ENCODE peak calls at places on chromosomes 6 and 20, in seven cellular contexts. T, D, W, M, G, K and H are unnamed samples.

GRCh38 chr20:50036703-50037102 is 53.9 kb downstream of the SNAI1 start:
- DNase-seq in T (no peak), D (no peak), W (no peak), M (no peak), G (no peak), K (no peak), H (no peak)

GRCh38 chr20:51494241-51495110 is 48.0 kb downstream of the NFATC2 start:
- DNase-seq in T (no peak), D (peak; percentile 41), W (no peak), M (no peak), G (peak; percentile 48), K (no peak), H (no peak)

GRCh38 chr6:134503542-134504281 is 185.8 kb upstream of the SGK1 start:
- DNase-seq in T (no peak), D (no peak), W (peak; percentile 46), M (no peak), G (no peak), K (no peak), H (no peak)

GRCh38 chr6:100144991-100145390 is 151.0 kb upstream of the MCHR2 start:
- DNase-seq in T (no peak), D (no peak), W (no peak), M (no peak), G (no peak), K (no peak), H (no peak)

GRCh38 chr6:152642578-152643375 is 5.6 kb upstream of the SYNE1 start:
- DNase-seq in T (no peak), D (no peak), W (no peak), M (peak; percentile 36), G (no peak), K (peak; percentile 27), H (no peak)

GRCh38 chr6:53986721-53987526 is 124.3 kb upstream of the MLIP start:
- DNase-seq in T (no peak), D (no peak), W (no peak), M (no peak), G (no peak), K (no peak), H (no peak)

GRCh38 chr6:132495604-132496079 is 17.3 kb downstream of the STX7 start:
- DNase-seq in T (no peak), D (no peak), W (no peak), M (no peak), G (no peak), K (no peak), H (no peak)

GRCh38 chr20:51574248-51575033 is 31.9 kb upstream of the NFATC2 start:
- DNase-seq in T (no peak), D (no peak), W (no peak), M (no peak), G (no peak), K (no peak), H (no peak)

GRCh38 chr6:43219119-43219518 is 10.2 kb downstream of the DNPH1 start:
- DNase-seq in T (no peak), D (no peak), W (no peak), M (no peak), G (no peak), K (no peak), H (no peak)

GRCh38 chr6:46733410-46733809 is 1.8 kb downstream of the PLA2G7 start:
- DNase-seq in T (no peak), D (no peak), W (no peak), M (no peak), G (no peak), K (no peak), H (no peak)

GRCh38 chr6:146542881-146543210 is 787 bp upstream of the RAB32 start:
- DNase-seq in T (no peak), D (no peak), W (no peak), M (no peak), G (no peak), K (no peak), H (no peak)

GRCh38 chr6:27840572-27840971 is 71.6 kb downstream of the OR2B2 start:
- DNase-seq in T (no peak), D (no peak), W (no peak), M (no peak), G (no peak), K (no peak), H (no peak)

GRCh38 chr6:68637782-68638181 is 2.7 kb downstream of the ADGRB3 start:
- DNase-seq in T (no peak), D (no peak), W (no peak), M (no peak), G (no peak), K (no peak), H (no peak)

GRCh38 chr20:38255389-38255788 is 5.1 kb downstream of the KIAA1755 start:
- DNase-seq in T (no peak), D (no peak), W (no peak), M (peak; percentile 55), G (no peak), K (no peak), H (no peak)

GRCh38 chr20:3248167-3248992 is 9.4 kb upstream of the SLC4A11 start:
- DNase-seq in T (no peak), D (peak; percentile 5), W (no peak), M (no peak), G (no peak), K (peak; percentile 15), H (no peak)

GRCh38 chr6:144895890-144896289 is 610.8 kb downstream of the UTRN start:
- DNase-seq in T (no peak), D (no peak), W (no peak), M (no peak), G (no peak), K (no peak), H (no peak)

GRCh38 chr6:85008311-85009015 is 244.1 kb upstream of the TBX18 start:
- DNase-seq in T (no peak), D (no peak), W (no peak), M (no peak), G (no peak), K (no peak), H (no peak)

GRCh38 chr20:33791959-33792597 is 19.1 kb upstream of the CHMP4B start:
- DNase-seq in T (peak; percentile 40), D (peak; percentile 42), W (no peak), M (peak; percentile 30), G (peak; percentile 20), K (no peak), H (peak; percentile 52)

GRCh38 chr20:10689385-10689784 is 15.6 kb upstream of the JAG1 start:
- DNase-seq in T (no peak), D (no peak), W (no peak), M (no peak), G (no peak), K (no peak), H (no peak)

DNA sequence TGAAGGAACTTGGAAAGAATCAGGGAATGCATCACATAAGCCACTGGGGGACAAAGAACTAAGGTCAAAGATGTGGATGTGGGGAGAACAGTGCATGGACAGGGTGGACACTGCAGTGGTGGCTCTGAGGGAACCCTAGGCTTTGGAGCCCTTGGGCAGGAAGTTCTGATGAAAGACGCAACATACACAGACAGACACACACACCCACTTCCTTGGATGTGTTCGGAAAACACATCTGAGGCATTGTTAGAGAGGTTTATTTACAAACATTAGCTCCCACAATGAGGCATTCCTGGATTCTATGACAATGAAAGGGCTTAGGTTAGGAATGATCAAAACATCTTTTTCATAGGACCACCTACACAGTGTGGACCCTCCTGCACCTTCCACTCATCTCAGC is 6.2 kb upstream of the METTL24 start:
- DNase-seq in T (no peak), D (no peak), W (no peak), M (no peak), G (no peak), K (no peak), H (no peak)
- H3K9me3 ChIP-seq in T (no peaks in the 10 kb centered on the region), D (no peaks in the 10 kb centered on the region), W (no peaks in the 10 kb centered on the region), M (no peaks in the 10 kb centered on the region), G (no peaks in the 10 kb centered on the region), K (peaks cover 6% of the 10 kb centered on the region), H (no peaks in the 10 kb centered on the region)

DNA sequence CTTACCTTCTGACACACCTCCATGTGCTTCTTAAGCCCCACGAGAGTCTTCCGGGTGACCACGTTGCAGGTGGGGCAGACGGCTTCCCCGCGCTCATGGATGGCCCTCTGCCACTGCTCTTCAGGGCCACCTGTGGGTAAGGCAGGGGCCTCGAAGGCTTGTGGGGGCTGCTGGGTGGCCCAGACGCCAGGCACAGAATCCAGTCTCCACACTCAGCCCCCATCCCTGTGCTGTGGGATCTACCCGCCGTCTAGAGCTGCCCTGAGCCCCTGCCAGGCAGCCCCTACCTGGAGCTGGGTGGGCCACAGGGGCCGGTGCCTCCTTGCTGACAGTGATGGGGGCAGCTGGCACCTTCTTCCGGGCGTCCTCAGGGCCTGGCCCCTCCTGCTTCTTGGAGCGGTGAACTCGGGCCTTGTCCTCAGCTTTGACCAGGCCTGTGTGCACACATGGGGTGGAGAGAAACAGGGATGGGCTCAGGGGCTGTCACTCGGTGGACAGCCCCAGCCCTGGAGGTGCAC is 5.9 kb downstream of the ZNF512B start:
- DNase-seq in T (no peak), D (no peak), W (no peak), M (no peak), G (no peak), K (no peak), H (no peak)
- H3K9me3 ChIP-seq in T (no peaks in the 10 kb centered on the region), D (no peaks in the 10 kb centered on the region), W (no peaks in the 10 kb centered on the region), M (no peaks in the 10 kb centered on the region), G (no peaks in the 10 kb centered on the region), K (no peaks in the 10 kb centered on the region), H (no peaks in the 10 kb centered on the region)

DNA sequence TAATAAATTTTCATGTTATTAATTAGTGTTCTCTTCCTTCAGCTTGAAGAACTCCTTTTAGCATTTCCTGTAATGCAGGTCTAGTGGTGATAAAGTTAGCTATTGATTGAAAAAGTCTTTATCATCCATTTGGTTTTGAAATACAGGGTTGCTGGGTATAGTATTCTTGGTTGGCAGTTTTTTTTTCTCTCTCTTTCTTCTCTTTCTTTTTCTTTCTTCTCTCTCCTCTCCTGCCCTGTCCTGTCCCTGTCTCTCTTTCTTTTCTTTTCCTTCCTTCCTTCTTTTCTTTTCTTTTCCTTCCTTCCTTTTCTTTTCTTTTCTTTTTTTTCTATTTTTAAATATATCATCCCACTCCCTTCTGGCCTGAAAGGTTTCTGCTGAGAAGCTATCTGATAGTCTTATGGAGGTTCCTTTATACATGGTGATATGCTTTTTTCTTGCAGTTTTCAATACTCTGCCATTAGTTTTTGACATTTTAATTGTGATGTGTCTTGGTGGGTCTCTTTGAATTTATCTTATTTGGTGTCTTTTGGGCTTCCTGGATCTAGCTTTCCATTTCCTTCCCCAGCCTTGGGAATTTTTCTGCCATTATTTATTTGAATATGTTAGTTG is 55.4 kb downstream of the CDC5L start:
- DNase-seq in T (no peak), D (no peak), W (no peak), M (no peak), G (no peak), K (no peak), H (no peak)
- H3K9me3 ChIP-seq in T (peaks cover 12% of the 10 kb centered on the region), D (peaks cover 12% of the 10 kb centered on the region), W (no peaks in the 10 kb centered on the region), M (no peaks in the 10 kb centered on the region), G (no peaks in the 10 kb centered on the region), K (peaks cover 24% of the 10 kb centered on the region), H (peaks cover 6% of the 10 kb centered on the region)

GRCh38 chr6:170099387-170099786 is 191.5 kb downstream of the DLL1 start:
- DNase-seq in T (no peak), D (no peak), W (no peak), M (no peak), G (no peak), K (no peak), H (no peak)

GRCh38 chr6:170096803-170097504 is 193.9 kb downstream of the DLL1 start:
- DNase-seq in T (no peak), D (no peak), W (no peak), M (peak; percentile 17), G (no peak), K (no peak), H (no peak)

GRCh38 chr6:170096191-170096802 is 194.6 kb downstream of the DLL1 start:
- DNase-seq in T (no peak), D (no peak), W (no peak), M (peak; percentile 20), G (no peak), K (no peak), H (no peak)

GRCh38 chr6:170098428-170099170 is 192.3 kb downstream of the DLL1 start:
- DNase-seq in T (no peak), D (no peak), W (no peak), M (peak; percentile 8), G (no peak), K (no peak), H (no peak)

GRCh38 chr6:170097505-170098427 is 193.1 kb downstream of the DLL1 start:
- DNase-seq in T (no peak), D (no peak), W (no peak), M (peak; percentile 3), G (no peak), K (no peak), H (no peak)
- H3K9me3 ChIP-seq in T (no peaks in the 10 kb centered on the region), D (no peaks in the 10 kb centered on the region), W (no peaks in the 10 kb centered on the region), M (no peaks in the 10 kb centered on the region), G (no peaks in the 10 kb centered on the region), K (no peaks in the 10 kb centered on the region), H (no peaks in the 10 kb centered on the region)